ENCODE peak calls at places on chromosomes 3 and 15, in seven cellular contexts. One of them, this sample, is unnamed.

GRCh38 chr3:84724877-84725276 is 233.9 kb upstream of the CADM2 start:
- DNase-seq in fibroblast of lung: peak
- DNase-seq in OCI-LY7: no peak
- DNase-seq in cardiac muscle cell: peak
- DNase-seq in heart left ventricle: no peak
- DNase-seq in lower lobe of right lung: no peak
- DNase-seq in right lobe of liver: no peak
- DNase-seq in this sample: peak

GRCh38 chr3:44074181-44074580 is 167.5 kb upstream of the TOPAZ1 start:
- DNase-seq in fibroblast of lung: no peak
- DNase-seq in OCI-LY7: no peak
- DNase-seq in cardiac muscle cell: no peak
- DNase-seq in heart left ventricle: no peak
- DNase-seq in lower lobe of right lung: no peak
- DNase-seq in right lobe of liver: no peak
- DNase-seq in this sample: no peak

GRCh38 chr3:141779667-141780066 is 16.5 kb downstream of the GRK7 start:
- DNase-seq in fibroblast of lung: no peak
- DNase-seq in OCI-LY7: no peak
- DNase-seq in cardiac muscle cell: no peak
- DNase-seq in heart left ventricle: no peak
- DNase-seq in lower lobe of right lung: no peak
- DNase-seq in right lobe of liver: no peak
- DNase-seq in this sample: no peak

GRCh38 chr3:70608434-70608833 is 296.0 kb upstream of the MDFIC2 start:
- DNase-seq in fibroblast of lung: no peak
- DNase-seq in OCI-LY7: no peak
- DNase-seq in cardiac muscle cell: no peak
- DNase-seq in heart left ventricle: no peak
- DNase-seq in lower lobe of right lung: no peak
- DNase-seq in right lobe of liver: no peak
- DNase-seq in this sample: no peak

GRCh38 chr3:141240290-141241247 is 8.9 kb downstream of the PXYLP1 start:
- DNase-seq in fibroblast of lung: no peak
- DNase-seq in OCI-LY7: no peak
- DNase-seq in cardiac muscle cell: peak
- DNase-seq in heart left ventricle: no peak
- DNase-seq in lower lobe of right lung: no peak
- DNase-seq in right lobe of liver: no peak
- DNase-seq in this sample: no peak

GRCh38 chr3:50164056-50164455 is 8.9 kb downstream of the SEMA3F start:
- DNase-seq in fibroblast of lung: peak
- DNase-seq in OCI-LY7: no peak
- DNase-seq in cardiac muscle cell: peak
- DNase-seq in heart left ventricle: no peak
- DNase-seq in lower lobe of right lung: peak
- DNase-seq in right lobe of liver: no peak
- DNase-seq in this sample: peak

GRCh38 chr3:151058742-151059141 is 26.7 kb upstream of the MED12L start:
- DNase-seq in fibroblast of lung: no peak
- DNase-seq in OCI-LY7: no peak
- DNase-seq in cardiac muscle cell: no peak
- DNase-seq in heart left ventricle: no peak
- DNase-seq in lower lobe of right lung: no peak
- DNase-seq in right lobe of liver: no peak
- DNase-seq in this sample: no peak

GRCh38 chr3:11717768-11718581 is 74.3 kb upstream of the VGLL4 start:
- DNase-seq in fibroblast of lung: peak
- DNase-seq in OCI-LY7: peak
- DNase-seq in cardiac muscle cell: peak
- DNase-seq in heart left ventricle: peak
- DNase-seq in lower lobe of right lung: no peak
- DNase-seq in right lobe of liver: no peak
- DNase-seq in this sample: no peak

GRCh38 chr3:106083854-106084253 is 215.0 kb upstream of the CBLB start:
- DNase-seq in fibroblast of lung: no peak
- DNase-seq in OCI-LY7: no peak
- DNase-seq in cardiac muscle cell: no peak
- DNase-seq in heart left ventricle: no peak
- DNase-seq in lower lobe of right lung: no peak
- DNase-seq in right lobe of liver: no peak
- DNase-seq in this sample: no peak

GRCh38 chr3:61378321-61378720 is 127.1 kb upstream of the FHIT start:
- DNase-seq in fibroblast of lung: peak
- DNase-seq in OCI-LY7: no peak
- DNase-seq in cardiac muscle cell: no peak
- DNase-seq in heart left ventricle: no peak
- DNase-seq in lower lobe of right lung: no peak
- DNase-seq in right lobe of liver: no peak
- DNase-seq in this sample: no peak

GRCh38 chr15:57205999-57206398 is 170.3 kb upstream of the CGNL1 start:
- DNase-seq in fibroblast of lung: no peak
- DNase-seq in OCI-LY7: no peak
- DNase-seq in cardiac muscle cell: no peak
- DNase-seq in heart left ventricle: no peak
- DNase-seq in lower lobe of right lung: no peak
- DNase-seq in right lobe of liver: no peak
- DNase-seq in this sample: no peak

GRCh38 chr3:70531063-70531657 is 218.7 kb upstream of the MDFIC2 start:
- DNase-seq in fibroblast of lung: peak
- DNase-seq in OCI-LY7: peak
- DNase-seq in cardiac muscle cell: peak
- DNase-seq in heart left ventricle: no peak
- DNase-seq in lower lobe of right lung: no peak
- DNase-seq in right lobe of liver: no peak
- DNase-seq in this sample: no peak

GRCh38 chr3:171415070-171415469 is 45.1 kb downstream of the TNIK start:
- DNase-seq in fibroblast of lung: peak
- DNase-seq in OCI-LY7: no peak
- DNase-seq in cardiac muscle cell: peak
- DNase-seq in heart left ventricle: no peak
- DNase-seq in lower lobe of right lung: no peak
- DNase-seq in right lobe of liver: no peak
- DNase-seq in this sample: no peak

GRCh38 chr15:31080618-31081017 is 20.9 kb downstream of the TRPM1 start:
- DNase-seq in fibroblast of lung: peak
- DNase-seq in OCI-LY7: peak
- DNase-seq in cardiac muscle cell: peak
- DNase-seq in heart left ventricle: peak
- DNase-seq in lower lobe of right lung: peak
- DNase-seq in right lobe of liver: peak
- DNase-seq in this sample: peak

GRCh38 chr3:146550743-146551510 is 6.5 kb upstream of the PLSCR1 start:
- DNase-seq in fibroblast of lung: peak
- DNase-seq in OCI-LY7: no peak
- DNase-seq in cardiac muscle cell: peak
- DNase-seq in heart left ventricle: no peak
- DNase-seq in lower lobe of right lung: no peak
- DNase-seq in right lobe of liver: no peak
- DNase-seq in this sample: no peak

GRCh38 chr3:185631108-185631507 is 45.0 kb downstream of the SENP2 start:
- DNase-seq in fibroblast of lung: no peak
- DNase-seq in OCI-LY7: no peak
- DNase-seq in cardiac muscle cell: peak
- DNase-seq in heart left ventricle: no peak
- DNase-seq in lower lobe of right lung: no peak
- DNase-seq in right lobe of liver: no peak
- DNase-seq in this sample: no peak

GRCh38 chr15:84783493-84784251 is 33.5 kb upstream of the ALPK3 start:
- DNase-seq in fibroblast of lung: no peak
- DNase-seq in OCI-LY7: no peak
- DNase-seq in cardiac muscle cell: no peak
- DNase-seq in heart left ventricle: no peak
- DNase-seq in lower lobe of right lung: no peak
- DNase-seq in right lobe of liver: no peak
- DNase-seq in this sample: no peak

GRCh38 chr15:53831907-53832793 is 72.7 kb upstream of the WDR72 start:
- DNase-seq in fibroblast of lung: no peak
- DNase-seq in OCI-LY7: no peak
- DNase-seq in cardiac muscle cell: no peak
- DNase-seq in heart left ventricle: no peak
- DNase-seq in lower lobe of right lung: no peak
- DNase-seq in right lobe of liver: no peak
- DNase-seq in this sample: no peak

GRCh38 chr15:29936353-29937049 is 114.2 kb upstream of the TJP1 start:
- DNase-seq in fibroblast of lung: peak
- DNase-seq in OCI-LY7: no peak
- DNase-seq in cardiac muscle cell: peak
- DNase-seq in heart left ventricle: no peak
- DNase-seq in lower lobe of right lung: no peak
- DNase-seq in right lobe of liver: no peak
- DNase-seq in this sample: peak

DNA sequence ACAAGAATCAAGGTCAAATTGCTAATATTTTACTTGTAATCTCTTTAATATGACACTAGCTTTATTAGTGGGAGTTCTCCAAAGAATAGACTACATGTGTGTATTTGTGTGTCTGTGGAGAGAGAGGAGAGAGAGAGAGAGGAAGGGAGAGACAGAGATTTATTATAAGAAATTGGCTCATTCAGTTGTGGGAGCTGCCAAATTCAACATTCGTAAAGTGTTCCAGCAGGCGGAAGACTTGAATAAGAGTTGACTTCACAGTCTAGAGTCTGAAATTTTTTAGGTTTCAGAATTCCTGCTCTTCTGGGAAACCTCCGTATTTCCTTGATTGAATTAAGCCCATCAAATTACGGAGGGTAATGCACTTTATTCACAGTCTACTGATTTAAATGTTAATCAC is 4.7 kb upstream of the CLDN1 start:
- DNase-seq in fibroblast of lung: peak
- DNase-seq in OCI-LY7: no peak
- DNase-seq in cardiac muscle cell: peak
- DNase-seq in heart left ventricle: no peak
- DNase-seq in lower lobe of right lung: no peak
- DNase-seq in right lobe of liver: no peak
- DNase-seq in this sample: no peak
- TF ChIP-seq CTCF in fibroblast of lung: peak
- TF ChIP-seq CTCF in OCI-LY7: no peak
- TF ChIP-seq CTCF in cardiac muscle cell: peak
- TF ChIP-seq CTCF in heart left ventricle: peak
- TF ChIP-seq CTCF in lower lobe of right lung: no peak
- TF ChIP-seq CTCF in right lobe of liver: no peak
- TF ChIP-seq CTCF in this sample: no peak

GRCh38 chr3:72555714-72556113 is 292.5 kb downstream of the SHQ1 start:
- DNase-seq in fibroblast of lung: no peak
- DNase-seq in OCI-LY7: no peak
- DNase-seq in cardiac muscle cell: no peak
- DNase-seq in heart left ventricle: no peak
- DNase-seq in lower lobe of right lung: no peak
- DNase-seq in right lobe of liver: no peak
- DNase-seq in this sample: no peak

GRCh38 chr3:72559377-72559776 is 288.9 kb downstream of the SHQ1 start:
- DNase-seq in fibroblast of lung: no peak
- DNase-seq in OCI-LY7: no peak
- DNase-seq in cardiac muscle cell: no peak
- DNase-seq in heart left ventricle: no peak
- DNase-seq in lower lobe of right lung: no peak
- DNase-seq in right lobe of liver: no peak
- DNase-seq in this sample: no peak

GRCh38 chr3:72565593-72565992 is 282.7 kb downstream of the SHQ1 start:
- DNase-seq in fibroblast of lung: no peak
- DNase-seq in OCI-LY7: no peak
- DNase-seq in cardiac muscle cell: no peak
- DNase-seq in heart left ventricle: no peak
- DNase-seq in lower lobe of right lung: no peak
- DNase-seq in right lobe of liver: no peak
- DNase-seq in this sample: no peak

GRCh38 chr3:72563690-72564370 is 284.4 kb downstream of the SHQ1 start:
- DNase-seq in fibroblast of lung: no peak
- DNase-seq in OCI-LY7: no peak
- DNase-seq in cardiac muscle cell: no peak
- DNase-seq in heart left ventricle: no peak
- DNase-seq in lower lobe of right lung: no peak
- DNase-seq in right lobe of liver: no peak
- DNase-seq in this sample: no peak

DNA sequence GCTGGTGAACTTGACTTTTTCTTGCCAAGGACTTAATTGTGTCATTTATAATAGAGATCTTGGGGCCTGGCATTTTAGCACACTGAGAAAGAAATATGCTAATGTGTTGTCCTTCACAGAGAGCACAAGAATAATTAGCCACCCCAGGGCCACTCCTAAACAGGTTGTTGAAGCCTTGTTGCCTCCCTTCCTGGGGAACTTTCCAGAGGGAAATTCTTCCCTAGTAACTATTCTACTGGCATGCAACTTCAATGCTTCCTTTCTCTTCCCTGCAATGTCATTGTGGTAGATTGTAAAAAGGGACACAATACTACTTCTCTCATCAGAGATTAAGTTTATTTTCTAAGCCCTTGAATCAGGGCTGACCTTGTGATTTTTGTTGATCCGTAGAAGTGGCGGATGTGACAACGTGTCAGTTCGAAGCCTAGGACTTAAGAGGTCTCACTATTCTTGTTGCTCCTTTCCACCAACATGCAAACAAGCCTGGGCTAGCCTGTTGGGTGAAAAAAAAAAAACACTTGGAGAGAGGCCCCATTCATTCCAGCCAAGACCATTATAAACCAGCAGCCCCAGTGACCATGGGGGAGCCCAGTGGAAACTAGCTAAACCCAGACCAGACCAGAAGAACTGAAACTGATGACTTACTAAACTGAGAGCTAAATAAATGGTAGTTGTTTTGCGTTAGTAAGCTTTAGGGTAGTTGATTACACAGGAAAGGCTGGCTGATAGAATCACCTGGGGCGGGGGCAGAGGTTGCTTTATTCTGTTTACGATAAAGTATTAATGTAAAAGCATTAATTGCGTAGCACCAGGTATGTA is 287.2 kb downstream of the SHQ1 start:
- DNase-seq in fibroblast of lung: no peak
- DNase-seq in OCI-LY7: no peak
- DNase-seq in cardiac muscle cell: no peak
- DNase-seq in heart left ventricle: no peak
- DNase-seq in lower lobe of right lung: no peak
- DNase-seq in right lobe of liver: no peak
- DNase-seq in this sample: no peak
- H3K27ac ChIP-seq in fibroblast of lung: no peak
- H3K27ac ChIP-seq in OCI-LY7: no peak
- H3K27ac ChIP-seq in cardiac muscle cell: peak
- H3K27ac ChIP-seq in heart left ventricle: no peak
- H3K27ac ChIP-seq in lower lobe of right lung: no peak
- H3K27ac ChIP-seq in right lobe of liver: no peak
- H3K27ac ChIP-seq in this sample: no peak

GRCh38 chr3:63967675-63968611 is 55.4 kb downstream of the PSMD6 start:
- DNase-seq in fibroblast of lung: peak
- DNase-seq in OCI-LY7: no peak
- DNase-seq in cardiac muscle cell: peak
- DNase-seq in heart left ventricle: peak
- DNase-seq in lower lobe of right lung: no peak
- DNase-seq in right lobe of liver: peak
- DNase-seq in this sample: no peak
- H3K4me3 ChIP-seq in fibroblast of lung: peak
- H3K4me3 ChIP-seq in OCI-LY7: no peak
- H3K4me3 ChIP-seq in cardiac muscle cell: no peak
- H3K4me3 ChIP-seq in heart left ventricle: peak
- H3K4me3 ChIP-seq in lower lobe of right lung: peak
- H3K4me3 ChIP-seq in right lobe of liver: peak
- H3K4me3 ChIP-seq in this sample: no peak

DNA sequence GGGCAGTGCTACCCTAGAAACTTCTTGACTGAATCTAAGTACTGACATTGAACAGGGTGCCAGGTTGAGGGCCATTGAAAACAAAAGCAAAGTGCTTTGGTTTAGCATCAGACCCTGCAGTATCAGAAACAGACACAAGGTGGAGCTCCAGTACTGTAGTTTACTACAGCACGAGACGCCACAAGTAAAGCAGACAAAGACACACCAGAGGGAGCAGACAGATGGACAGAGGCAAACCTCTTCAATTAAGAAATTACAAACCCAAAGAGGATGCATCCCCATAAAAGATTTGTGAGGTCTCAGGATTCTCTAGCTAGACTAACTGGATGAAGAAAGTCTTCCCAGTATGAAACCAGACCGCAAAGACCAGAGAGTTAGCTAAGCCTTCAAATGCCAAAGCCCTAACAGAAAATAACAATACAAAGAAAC is 16.6 kb downstream of the TOP2B start:
- DNase-seq in fibroblast of lung: peak
- DNase-seq in OCI-LY7: peak
- DNase-seq in cardiac muscle cell: peak
- DNase-seq in heart left ventricle: peak
- DNase-seq in lower lobe of right lung: no peak
- DNase-seq in right lobe of liver: peak
- DNase-seq in this sample: no peak
- TF ChIP-seq CTCF in fibroblast of lung: peak
- TF ChIP-seq CTCF in OCI-LY7: peak
- TF ChIP-seq CTCF in cardiac muscle cell: peak
- TF ChIP-seq CTCF in heart left ventricle: peak
- TF ChIP-seq CTCF in lower lobe of right lung: peak
- TF ChIP-seq CTCF in right lobe of liver: peak
- TF ChIP-seq CTCF in this sample: peak